ENCODE peak calls at places on chromosomes 11 and 22, in eight cellular contexts. One of them, this sample, is unnamed.

GRCh38 chr11:72760543-72761400 is 8.6 kb upstream of the ARAP1 start:
- DNase-seq in Caco-2: no peak
- DNase-seq in dorsolateral prefrontal cortex: no peak
- DNase-seq in kidney epithelial cell: no peak
- DNase-seq in aorta: no peak
- DNase-seq in ovary: no peak
- DNase-seq in astrocyte of the spinal cord: peak
- DNase-seq in keratinocyte: no peak
- DNase-seq in this sample: peak

GRCh38 chr11:14022821-14023220 is 60.3 kb downstream of the SPON1 start:
- DNase-seq in Caco-2: no peak
- DNase-seq in dorsolateral prefrontal cortex: no peak
- DNase-seq in kidney epithelial cell: no peak
- DNase-seq in aorta: no peak
- DNase-seq in ovary: no peak
- DNase-seq in astrocyte of the spinal cord: no peak
- DNase-seq in keratinocyte: no peak
- DNase-seq in this sample: no peak

GRCh38 chr11:43845816-43846215 is 34.8 kb upstream of the ALKBH3 start:
- DNase-seq in Caco-2: no peak
- DNase-seq in dorsolateral prefrontal cortex: no peak
- DNase-seq in kidney epithelial cell: no peak
- DNase-seq in aorta: no peak
- DNase-seq in ovary: no peak
- DNase-seq in astrocyte of the spinal cord: no peak
- DNase-seq in keratinocyte: no peak
- DNase-seq in this sample: no peak

GRCh38 chr11:64456509-64457320 is 97.8 kb downstream of the RPS6KA4 start:
- DNase-seq in Caco-2: no peak
- DNase-seq in dorsolateral prefrontal cortex: no peak
- DNase-seq in kidney epithelial cell: no peak
- DNase-seq in aorta: peak
- DNase-seq in ovary: no peak
- DNase-seq in astrocyte of the spinal cord: no peak
- DNase-seq in keratinocyte: no peak
- DNase-seq in this sample: no peak

GRCh38 chr11:110294509-110294908 is 1.9 kb downstream of the RDX start:
- DNase-seq in Caco-2: no peak
- DNase-seq in dorsolateral prefrontal cortex: no peak
- DNase-seq in kidney epithelial cell: no peak
- DNase-seq in aorta: no peak
- DNase-seq in ovary: no peak
- DNase-seq in astrocyte of the spinal cord: no peak
- DNase-seq in keratinocyte: no peak
- DNase-seq in this sample: no peak

GRCh38 chr11:61728940-61729219 is 23.6 kb upstream of the MYRF start:
- DNase-seq in Caco-2: no peak
- DNase-seq in dorsolateral prefrontal cortex: no peak
- DNase-seq in kidney epithelial cell: peak
- DNase-seq in aorta: no peak
- DNase-seq in ovary: no peak
- DNase-seq in astrocyte of the spinal cord: peak
- DNase-seq in keratinocyte: peak
- DNase-seq in this sample: peak

GRCh38 chr11:73659961-73660360 is 13.6 kb downstream of the PLEKHB1 start:
- DNase-seq in Caco-2: no peak
- DNase-seq in dorsolateral prefrontal cortex: no peak
- DNase-seq in kidney epithelial cell: no peak
- DNase-seq in aorta: no peak
- DNase-seq in ovary: no peak
- DNase-seq in astrocyte of the spinal cord: no peak
- DNase-seq in keratinocyte: no peak
- DNase-seq in this sample: no peak

GRCh38 chr22:42444060-42444904 is 12.1 kb upstream of the NFAM1 start:
- DNase-seq in Caco-2: peak
- DNase-seq in dorsolateral prefrontal cortex: peak
- DNase-seq in kidney epithelial cell: peak
- DNase-seq in aorta: peak
- DNase-seq in ovary: peak
- DNase-seq in astrocyte of the spinal cord: peak
- DNase-seq in keratinocyte: no peak
- DNase-seq in this sample: peak

GRCh38 chr11:16184588-16184987 is 171.8 kb downstream of the SOX6 start:
- DNase-seq in Caco-2: peak
- DNase-seq in dorsolateral prefrontal cortex: no peak
- DNase-seq in kidney epithelial cell: peak
- DNase-seq in aorta: no peak
- DNase-seq in ovary: no peak
- DNase-seq in astrocyte of the spinal cord: peak
- DNase-seq in keratinocyte: peak
- DNase-seq in this sample: peak

GRCh38 chr11:32225491-32226285 is 134.8 kb downstream of the RCN1 start:
- DNase-seq in Caco-2: no peak
- DNase-seq in dorsolateral prefrontal cortex: no peak
- DNase-seq in kidney epithelial cell: no peak
- DNase-seq in aorta: no peak
- DNase-seq in ovary: no peak
- DNase-seq in astrocyte of the spinal cord: no peak
- DNase-seq in keratinocyte: no peak
- DNase-seq in this sample: peak

GRCh38 chr22:23161574-23161973 is 16.3 kb downstream of the RAB36 start:
- DNase-seq in Caco-2: no peak
- DNase-seq in dorsolateral prefrontal cortex: no peak
- DNase-seq in kidney epithelial cell: no peak
- DNase-seq in aorta: no peak
- DNase-seq in ovary: no peak
- DNase-seq in astrocyte of the spinal cord: no peak
- DNase-seq in keratinocyte: no peak
- DNase-seq in this sample: no peak

GRCh38 chr22:38953577-38954413 is 3.6 kb upstream of the APOBEC3A start:
- DNase-seq in Caco-2: no peak
- DNase-seq in dorsolateral prefrontal cortex: no peak
- DNase-seq in kidney epithelial cell: no peak
- DNase-seq in aorta: peak
- DNase-seq in ovary: no peak
- DNase-seq in astrocyte of the spinal cord: no peak
- DNase-seq in keratinocyte: no peak
- DNase-seq in this sample: no peak

GRCh38 chr22:17536269-17536668 is 27.0 kb upstream of the SLC25A18 start:
- DNase-seq in Caco-2: no peak
- DNase-seq in dorsolateral prefrontal cortex: peak
- DNase-seq in kidney epithelial cell: no peak
- DNase-seq in aorta: peak
- DNase-seq in ovary: no peak
- DNase-seq in astrocyte of the spinal cord: peak
- DNase-seq in keratinocyte: no peak
- DNase-seq in this sample: peak

GRCh38 chr11:71322861-71323582 is 70.6 kb upstream of the SHANK2 start:
- DNase-seq in Caco-2: no peak
- DNase-seq in dorsolateral prefrontal cortex: no peak
- DNase-seq in kidney epithelial cell: no peak
- DNase-seq in aorta: peak
- DNase-seq in ovary: no peak
- DNase-seq in astrocyte of the spinal cord: no peak
- DNase-seq in keratinocyte: no peak
- DNase-seq in this sample: no peak

GRCh38 chr22:28171135-28171534 is 252.1 kb upstream of the PITPNB start:
- DNase-seq in Caco-2: no peak
- DNase-seq in dorsolateral prefrontal cortex: no peak
- DNase-seq in kidney epithelial cell: no peak
- DNase-seq in aorta: no peak
- DNase-seq in ovary: no peak
- DNase-seq in astrocyte of the spinal cord: peak
- DNase-seq in keratinocyte: no peak
- DNase-seq in this sample: peak

GRCh38 chr11:130269544-130269943 is 45.2 kb downstream of the ZBTB44 start:
- DNase-seq in Caco-2: no peak
- DNase-seq in dorsolateral prefrontal cortex: no peak
- DNase-seq in kidney epithelial cell: no peak
- DNase-seq in aorta: no peak
- DNase-seq in ovary: no peak
- DNase-seq in astrocyte of the spinal cord: no peak
- DNase-seq in keratinocyte: no peak
- DNase-seq in this sample: no peak

GRCh38 chr11:118223576-118223975 is 1.2 kb downstream of the JAML start:
- DNase-seq in Caco-2: no peak
- DNase-seq in dorsolateral prefrontal cortex: no peak
- DNase-seq in kidney epithelial cell: no peak
- DNase-seq in aorta: no peak
- DNase-seq in ovary: no peak
- DNase-seq in astrocyte of the spinal cord: no peak
- DNase-seq in keratinocyte: no peak
- DNase-seq in this sample: no peak
- H3K4me3 ChIP-seq in Caco-2: no peak
- H3K4me3 ChIP-seq in dorsolateral prefrontal cortex: no peak
- H3K4me3 ChIP-seq in kidney epithelial cell: no peak
- H3K4me3 ChIP-seq in aorta: no peak
- H3K4me3 ChIP-seq in ovary: no peak
- H3K4me3 ChIP-seq in astrocyte of the spinal cord: no peak
- H3K4me3 ChIP-seq in keratinocyte: no peak
- H3K4me3 ChIP-seq in this sample: no peak

GRCh38 chr11:132943737-132944556 is 588.4 kb downstream of the OPCML start:
- DNase-seq in Caco-2: no peak
- DNase-seq in dorsolateral prefrontal cortex: peak
- DNase-seq in kidney epithelial cell: no peak
- DNase-seq in aorta: no peak
- DNase-seq in ovary: no peak
- DNase-seq in astrocyte of the spinal cord: no peak
- DNase-seq in keratinocyte: no peak
- DNase-seq in this sample: no peak
- H3K4me3 ChIP-seq in Caco-2: no peak
- H3K4me3 ChIP-seq in dorsolateral prefrontal cortex: peak
- H3K4me3 ChIP-seq in kidney epithelial cell: peak
- H3K4me3 ChIP-seq in aorta: no peak
- H3K4me3 ChIP-seq in ovary: peak
- H3K4me3 ChIP-seq in astrocyte of the spinal cord: peak
- H3K4me3 ChIP-seq in keratinocyte: no peak
- H3K4me3 ChIP-seq in this sample: peak

GRCh38 chr11:12797996-12798395 is 123.8 kb downstream of the TEAD1 start:
- DNase-seq in Caco-2: no peak
- DNase-seq in dorsolateral prefrontal cortex: no peak
- DNase-seq in kidney epithelial cell: no peak
- DNase-seq in aorta: no peak
- DNase-seq in ovary: no peak
- DNase-seq in astrocyte of the spinal cord: no peak
- DNase-seq in keratinocyte: no peak
- DNase-seq in this sample: no peak

GRCh38 chr11:12798609-12799011 is 124.4 kb downstream of the TEAD1 start:
- DNase-seq in Caco-2: no peak
- DNase-seq in dorsolateral prefrontal cortex: no peak
- DNase-seq in kidney epithelial cell: no peak
- DNase-seq in aorta: no peak
- DNase-seq in ovary: no peak
- DNase-seq in astrocyte of the spinal cord: no peak
- DNase-seq in keratinocyte: no peak
- DNase-seq in this sample: no peak

GRCh38 chr11:12799373-12799835 is 125.2 kb downstream of the TEAD1 start:
- DNase-seq in Caco-2: no peak
- DNase-seq in dorsolateral prefrontal cortex: no peak
- DNase-seq in kidney epithelial cell: no peak
- DNase-seq in aorta: no peak
- DNase-seq in ovary: no peak
- DNase-seq in astrocyte of the spinal cord: no peak
- DNase-seq in keratinocyte: no peak
- DNase-seq in this sample: no peak

GRCh38 chr11:12801976-12802375 is 127.8 kb downstream of the TEAD1 start:
- DNase-seq in Caco-2: peak
- DNase-seq in dorsolateral prefrontal cortex: no peak
- DNase-seq in kidney epithelial cell: no peak
- DNase-seq in aorta: no peak
- DNase-seq in ovary: no peak
- DNase-seq in astrocyte of the spinal cord: no peak
- DNase-seq in keratinocyte: no peak
- DNase-seq in this sample: no peak

DNA sequence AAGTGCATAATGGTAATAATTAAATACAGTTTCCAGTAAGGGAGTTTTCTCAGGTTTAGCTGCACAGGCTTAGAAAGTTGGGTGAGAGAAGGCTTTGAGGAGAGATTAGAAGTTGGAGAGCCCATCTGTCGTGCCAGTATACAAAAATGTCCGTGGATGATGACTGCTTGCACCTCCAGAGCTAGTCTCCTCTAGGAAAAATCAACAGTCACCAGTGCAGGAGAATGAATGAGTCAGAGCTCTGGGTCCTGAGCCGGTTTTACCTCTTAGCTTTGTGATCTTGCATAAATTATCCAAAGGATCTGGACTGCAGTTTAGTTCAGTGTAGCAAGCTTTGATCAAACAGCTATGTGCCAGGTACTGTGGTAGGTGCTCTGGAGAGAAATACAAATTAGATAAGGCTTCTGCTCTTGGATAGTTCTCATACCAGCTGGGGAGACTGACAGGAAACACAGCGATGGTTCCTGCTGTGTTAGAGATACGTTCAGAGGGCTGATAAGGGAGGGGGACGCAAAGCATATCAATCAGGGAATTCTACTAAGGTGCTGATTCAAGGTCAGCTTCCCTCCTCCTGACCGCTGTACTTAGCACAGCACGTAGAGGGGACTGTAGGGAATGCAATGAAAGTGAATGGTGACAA is 125.9 kb downstream of the TEAD1 start:
- DNase-seq in Caco-2: peak
- DNase-seq in dorsolateral prefrontal cortex: no peak
- DNase-seq in kidney epithelial cell: peak
- DNase-seq in aorta: no peak
- DNase-seq in ovary: no peak
- DNase-seq in astrocyte of the spinal cord: peak
- DNase-seq in keratinocyte: no peak
- DNase-seq in this sample: no peak
- H3K4me3 ChIP-seq in Caco-2: peak
- H3K4me3 ChIP-seq in dorsolateral prefrontal cortex: no peak
- H3K4me3 ChIP-seq in kidney epithelial cell: no peak
- H3K4me3 ChIP-seq in aorta: no peak
- H3K4me3 ChIP-seq in ovary: no peak
- H3K4me3 ChIP-seq in astrocyte of the spinal cord: no peak
- H3K4me3 ChIP-seq in keratinocyte: no peak
- H3K4me3 ChIP-seq in this sample: no peak

DNA sequence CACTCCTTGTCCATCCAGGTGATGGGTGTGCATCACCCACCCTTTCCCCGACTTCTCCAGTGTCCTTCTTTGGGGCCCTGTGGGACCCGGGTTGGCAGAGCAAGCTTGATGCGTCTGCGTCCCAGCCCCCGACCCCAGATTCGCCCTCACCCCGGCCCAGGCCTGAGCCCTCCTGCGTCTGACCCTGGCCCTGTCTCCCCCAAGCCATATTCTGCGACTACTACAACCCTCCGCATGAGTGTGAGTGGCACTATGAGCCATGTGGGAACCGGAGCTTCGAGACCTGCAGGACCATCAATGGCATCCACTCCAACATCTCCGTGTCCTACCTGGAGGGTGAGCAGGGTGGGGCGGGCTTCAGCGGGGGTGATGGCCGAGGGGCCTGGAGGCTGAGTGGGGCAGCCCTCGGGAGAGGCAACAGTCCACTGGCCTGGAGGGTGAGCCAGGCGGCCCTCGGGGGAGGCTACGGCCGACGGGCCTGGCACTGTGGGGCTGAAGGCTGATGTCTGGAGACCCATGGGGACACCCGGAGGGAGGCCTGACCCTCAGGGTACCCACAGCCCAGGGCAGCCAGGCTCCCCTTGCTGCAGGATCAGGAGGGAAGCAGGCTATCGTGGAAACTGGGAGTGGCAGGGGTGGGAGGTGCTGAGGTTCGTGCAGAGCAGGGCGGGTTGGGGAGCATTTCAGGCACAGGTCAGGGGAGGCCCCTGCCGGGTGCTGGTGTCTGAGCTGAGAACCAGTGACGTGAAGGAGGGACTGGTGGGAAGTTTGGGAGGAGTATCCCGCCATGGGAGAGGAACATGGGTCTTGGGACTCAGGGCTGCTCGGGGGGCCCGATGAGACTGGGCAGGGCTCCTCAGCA is 15.3 kb downstream of the MUC2 start:
- DNase-seq in Caco-2: no peak
- DNase-seq in dorsolateral prefrontal cortex: no peak
- DNase-seq in kidney epithelial cell: no peak
- DNase-seq in aorta: peak
- DNase-seq in ovary: no peak
- DNase-seq in astrocyte of the spinal cord: no peak
- DNase-seq in keratinocyte: no peak
- DNase-seq in this sample: no peak
- H3K4me3 ChIP-seq in Caco-2: no peak
- H3K4me3 ChIP-seq in dorsolateral prefrontal cortex: no peak
- H3K4me3 ChIP-seq in kidney epithelial cell: no peak
- H3K4me3 ChIP-seq in aorta: no peak
- H3K4me3 ChIP-seq in ovary: no peak
- H3K4me3 ChIP-seq in astrocyte of the spinal cord: no peak
- H3K4me3 ChIP-seq in keratinocyte: no peak
- H3K4me3 ChIP-seq in this sample: no peak